ENCODE peak calls at places on chromosome 7, in nine cellular contexts. B is tibial artery; A is aorta; R is naive thymus-derived CD4-positive, alpha-beta T cell; W is thoracic aorta; K is lung; I is heart left ventricle; S is PC-3; H is OCI-LY7. T is an unnamed sample.

GRCh38 chr7:150855476-150856302 is 3.4 kb downstream of the AOC1 start:
- DNase-seq in S (peak; percentile 14), B (no peak), K (no peak), H (no peak), A (peak; percentile 39), I (no peak), W (no peak), R (no peak), T (no peak)

GRCh38 chr7:117020605-117021002 is 67.3 kb downstream of the ST7 start:
- DNase-seq in B (no peak), R (no peak), I (no peak), H (no peak), S (no peak), K (no peak), A (no peak), W (no peak), T (peak; percentile 49)

GRCh38 chr7:25093268-25093802 is 31.7 kb downstream of the CYCS start:
- DNase-seq in B (peak; percentile 34), K (peak; percentile 80), W (no peak), R (peak; percentile 80), S (peak; percentile 90), A (peak; percentile 90), H (peak; percentile 86), I (peak; percentile 67), T (peak; percentile 92)

GRCh38 chr7:80807166-80807900 is 111.5 kb downstream of the SEMA3C start:
- DNase-seq in I (no peak), K (no peak), S (no peak), A (no peak), B (no peak), H (no peak), W (no peak), R (no peak), T (no peak)

GRCh38 chr7:130940907-130941306 is 206.9 kb upstream of the KLF14 start:
- DNase-seq in H (no peak), W (no peak), I (no peak), S (peak; percentile 24), B (no peak), A (no peak), K (no peak), R (no peak), T (no peak)

GRCh38 chr7:49775949-49776443 is 2.6 kb downstream of the VWC2 start:
- DNase-seq in I (no peak), S (no peak), R (no peak), H (no peak), K (no peak), W (no peak), A (no peak), B (no peak), T (no peak)

GRCh38 chr7:48296976-48297375 is 125.7 kb downstream of the ABCA13 start:
- DNase-seq in I (no peak), R (no peak), W (no peak), S (no peak), B (no peak), A (no peak), K (no peak), H (no peak), T (no peak)

GRCh38 chr7:99794585-99795502 is 10.9 kb upstream of the CYP3A4 start:
- DNase-seq in R (no peak), H (no peak), B (no peak), W (no peak), K (no peak), A (no peak), I (no peak), S (no peak), T (no peak)

GRCh38 chr7:2720024-2720423 is 32.0 kb downstream of the AMZ1 start:
- DNase-seq in S (no peak), A (no peak), B (no peak), R (no peak), K (no peak), H (no peak), W (no peak), I (no peak), T (no peak)

DNA sequence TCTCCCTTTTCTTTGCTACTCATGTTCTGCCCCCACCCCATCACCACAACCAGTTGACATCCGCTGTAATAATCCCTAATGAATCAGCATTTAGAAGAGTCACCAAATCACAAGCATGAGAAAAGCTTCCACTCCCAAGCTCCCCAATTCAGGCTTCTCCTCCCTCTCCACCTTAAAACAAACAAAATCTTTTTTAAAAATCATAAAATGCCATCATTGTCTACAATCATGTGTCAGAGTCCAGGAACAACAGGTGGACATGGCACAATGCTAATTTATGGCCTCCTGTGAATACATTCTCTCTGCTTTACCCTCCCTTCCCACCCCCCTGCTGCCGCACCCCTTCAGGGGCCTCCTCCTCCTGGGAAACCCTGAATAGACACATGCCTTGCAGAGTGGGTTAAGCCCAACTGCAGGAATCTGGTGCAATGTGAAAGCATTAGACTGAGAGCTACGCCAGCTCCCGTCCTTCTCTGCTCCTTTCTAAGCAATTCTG is 3.7 kb downstream of the LRRC4 start:
- DNase-seq in R (no peak), K (no peak), W (no peak), A (no peak), B (no peak), S (peak; percentile 55), H (no peak), I (no peak), T (peak; percentile 75)
- H3K4me1 ChIP-seq in R (no peaks in the 10 kb centered on the region), K (peaks cover 5% of the 10 kb centered on the region), W (peaks cover 5% of the 10 kb centered on the region), A (no peaks in the 10 kb centered on the region), B (peaks cover 20% of the 10 kb centered on the region), S (peaks cover 49% of the 10 kb centered on the region), H (no peaks in the 10 kb centered on the region), I (peaks cover 24% of the 10 kb centered on the region), T (peaks cover 15% of the 10 kb centered on the region)

GRCh38 chr7:16655394-16655793 is 9.4 kb downstream of the BZW2 start:
- DNase-seq in I (no peak), B (no peak), S (no peak), R (no peak), W (no peak), K (no peak), H (no peak), A (no peak), T (no peak)

GRCh38 chr7:16651391-16652254 is 5.6 kb downstream of the BZW2 start:
- DNase-seq in B (no peak), H (no peak), R (no peak), I (no peak), A (no peak), K (no peak), W (no peak), S (no peak), T (no peak)

GRCh38 chr7:16652255-16652583 is 6.2 kb downstream of the BZW2 start:
- DNase-seq in K (no peak), A (no peak), H (no peak), W (no peak), R (no peak), B (no peak), I (no peak), S (no peak), T (no peak)

GRCh38 chr7:16650266-16650665 is 4.3 kb downstream of the BZW2 start:
- DNase-seq in A (no peak), K (no peak), I (peak; percentile 25), B (no peak), W (no peak), R (no peak), S (no peak), H (no peak), T (no peak)

DNA sequence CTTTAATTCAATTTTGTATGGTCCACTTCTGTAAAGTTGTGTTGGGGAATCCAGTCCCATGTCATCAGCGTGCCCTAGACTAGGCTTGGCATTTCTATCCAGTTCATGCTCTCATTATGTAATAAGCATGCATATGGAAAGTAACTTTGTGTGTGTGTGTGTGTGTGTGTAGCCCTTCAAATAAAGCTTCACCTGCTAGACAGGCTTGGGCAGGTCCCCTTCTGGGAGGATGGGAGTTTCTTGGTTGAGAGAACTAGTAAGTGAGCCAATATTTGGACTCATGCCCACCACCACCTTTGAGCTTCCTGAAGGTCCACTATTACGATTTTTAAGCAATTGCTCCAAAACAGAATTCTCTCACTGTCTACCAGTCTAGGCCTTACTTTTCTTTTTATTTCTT is 6.9 kb downstream of the BZW2 start:
- DNase-seq in S (peak; percentile 71), I (no peak), A (no peak), H (no peak), K (peak; percentile 53), W (no peak), B (no peak), R (no peak), T (no peak)
- H3K4me1 ChIP-seq in S (peaks cover 43% of the 10 kb centered on the region), I (peaks cover 76% of the 10 kb centered on the region), A (no peaks in the 10 kb centered on the region), H (peaks cover 28% of the 10 kb centered on the region), K (peaks cover 28% of the 10 kb centered on the region), W (peaks cover 9% of the 10 kb centered on the region), B (peaks cover 7% of the 10 kb centered on the region), R (peaks cover 17% of the 10 kb centered on the region), T (peaks cover 28% of the 10 kb centered on the region)

GRCh38 chr7:122887848-122888247 is 1.6 kb upstream of the CADPS2 start:
- DNase-seq in S (no peak), W (no peak), K (no peak), I (no peak), R (no peak), B (no peak), H (no peak), A (no peak), T (no peak)

GRCh38 chr7:122885583-122886356 is 490 bp downstream of the CADPS2 start:
- DNase-seq in B (peak; percentile 36), K (peak; percentile 32), R (peak; percentile 20), S (peak; percentile 31), I (peak; percentile 62), A (peak; percentile 79), H (no peak), W (no peak), T (peak; percentile 44)

GRCh38 chr7:122886357-122887081 is at the start of gene CADPS2:
- DNase-seq in S (peak; percentile 71), H (no peak), K (peak; percentile 93), W (peak; percentile 49), A (peak; percentile 94), I (peak; percentile 88), R (peak; percentile 34), B (peak; percentile 86), T (peak; percentile 68)

GRCh38 chr7:122889116-122889515 is 2.9 kb upstream of the CADPS2 start:
- DNase-seq in S (no peak), A (no peak), H (no peak), R (no peak), I (no peak), W (no peak), B (no peak), K (no peak), T (no peak)

DNA sequence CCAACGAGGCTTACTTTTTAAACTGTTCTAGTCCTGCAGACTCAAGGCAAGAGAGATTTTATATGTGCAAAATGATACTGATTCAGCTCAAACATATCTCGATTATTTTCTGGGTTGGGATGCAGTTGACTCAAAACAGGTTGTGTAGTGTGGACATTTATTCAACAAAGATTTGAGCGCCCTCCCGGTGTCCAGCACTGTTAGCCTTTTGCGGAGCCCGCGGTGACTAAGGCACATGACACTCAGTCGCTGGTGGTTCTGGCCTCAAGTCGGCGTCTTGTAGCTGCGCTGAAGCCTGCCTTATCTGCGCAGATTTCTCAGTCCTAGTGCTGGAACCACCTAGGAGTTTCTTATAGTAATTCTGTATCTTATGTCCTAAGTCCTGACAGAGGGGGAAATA is 938 bp upstream of the CADPS2 start:
- DNase-seq in H (no peak), K (peak; percentile 58), I (peak; percentile 73), A (peak; percentile 89), R (no peak), B (peak; percentile 79), S (peak; percentile 64), W (peak; percentile 29), T (no peak)
- H3K4me1 ChIP-seq in H (no peaks in the 10 kb centered on the region), K (peaks cover 8% of the 10 kb centered on the region), I (peaks cover 25% of the 10 kb centered on the region), A (no peaks in the 10 kb centered on the region), R (no peaks in the 10 kb centered on the region), B (peaks cover 11% of the 10 kb centered on the region), S (peaks cover 19% of the 10 kb centered on the region), W (peaks cover 16% of the 10 kb centered on the region), T (no peaks in the 10 kb centered on the region)

DNA sequence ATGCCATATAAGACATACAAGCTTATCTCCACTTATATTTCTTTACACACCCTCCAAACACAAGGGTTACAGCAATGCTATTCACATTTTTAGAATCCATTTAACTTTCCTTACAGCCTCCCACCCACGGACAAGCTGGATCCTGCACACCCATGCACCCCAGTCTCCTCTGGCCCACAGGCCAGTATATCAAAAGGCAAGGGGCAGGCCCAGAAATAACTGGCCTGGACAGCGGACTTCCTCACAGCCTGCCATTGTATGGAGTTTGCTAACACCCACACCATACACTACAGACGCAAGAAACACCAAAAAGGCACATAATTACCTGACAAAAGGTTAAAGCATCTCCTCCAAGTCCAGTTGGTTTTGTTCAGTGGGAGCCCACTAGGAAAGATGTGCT is 12.0 kb downstream of the HOXA4 start:
- DNase-seq in I (no peak), K (no peak), S (no peak), R (no peak), W (no peak), B (no peak), A (no peak), H (no peak), T (no peak)
- H3K4me1 ChIP-seq in I (peaks cover 16% of the 10 kb centered on the region), K (no peaks in the 10 kb centered on the region), S (peaks cover 23% of the 10 kb centered on the region), R (no peaks in the 10 kb centered on the region), W (peaks cover 42% of the 10 kb centered on the region), B (peaks cover 41% of the 10 kb centered on the region), A (no peaks in the 10 kb centered on the region), H (no peaks in the 10 kb centered on the region), T (peaks cover 23% of the 10 kb centered on the region)